ENCODE peak calls at places on chromosomes 6 and 20, in nine cellular contexts. W is heart left ventricle, K is upper lobe of left lung, J is tibial artery, B is IMR-90, M is HCT116, Q is cardiac muscle cell, Z is mucosa of descending colon, O is GM23338. R is an unnamed sample.
A peak's percentile ranks its signal among the peaks of the same experiment; 100 is the strongest.

GRCh38 chr6:43715056-43715788 is 27.6 kb upstream of the MRPS18A start:
- DNase-seq in J (no peak), O (no peak), Z (no peak), K (no peak), W (no peak), M (no peak), Q (no peak), B (no peak), R (no peak)

GRCh38 chr20:4519530-4519929 is 202.2 kb upstream of the PRND start:
- DNase-seq in O (peak; percentile 78), J (no peak), M (no peak), Z (peak; percentile 13), B (no peak), Q (peak; percentile 45), K (no peak), W (no peak), R (no peak)

GRCh38 chr6:43713611-43714310 is 26.2 kb upstream of the MRPS18A start:
- DNase-seq in O (no peak), J (no peak), Z (no peak), W (no peak), Q (no peak), K (no peak), M (no peak), B (no peak), R (no peak)

GRCh38 chr20:53857723-53858236 is 212.6 kb downstream of the BCAS1 start:
- DNase-seq in K (no peak), Z (peak; percentile 89), W (no peak), J (no peak), Q (peak; percentile 39), B (no peak), M (no peak), O (peak; percentile 54), R (no peak)

GRCh38 chr6:161021978-161022743 is 30.6 kb downstream of the MAP3K4 start:
- DNase-seq in J (no peak), O (no peak), B (no peak), W (no peak), Q (no peak), M (no peak), Z (no peak), K (no peak), R (no peak)

GRCh38 chr6:107075951-107076381 is 39.3 kb downstream of the BEND3 start:
- DNase-seq in B (peak; percentile 15), Q (no peak), O (no peak), J (no peak), M (no peak), K (no peak), W (no peak), Z (no peak), R (no peak)

GRCh38 chr6:102749210-102749971 is 1355.9 kb downstream of the GRIK2 start:
- DNase-seq in W (no peak), J (no peak), K (no peak), B (no peak), M (no peak), Z (no peak), Q (peak; percentile 67), O (no peak), R (no peak)

GRCh38 chr6:121811106-121811505 is 375.7 kb downstream of the GJA1 start:
- DNase-seq in J (no peak), B (no peak), Q (no peak), W (no peak), Z (no peak), O (no peak), K (no peak), M (no peak), R (no peak)

GRCh38 chr6:11467364-11467763 is 70.2 kb upstream of the TMEM170B start:
- DNase-seq in Z (no peak), B (no peak), J (no peak), Q (no peak), W (no peak), O (no peak), K (no peak), M (no peak), R (no peak)

GRCh38 chr20:51497542-51498467 is 44.7 kb downstream of the NFATC2 start:
- DNase-seq in O (no peak), W (peak; percentile 43), J (no peak), B (peak; percentile 31), Z (peak; percentile 12), M (no peak), Q (no peak), K (no peak), R (no peak)

GRCh38 chr6:23621026-23621425 is 505.0 kb upstream of the NRSN1 start:
- DNase-seq in W (no peak), M (no peak), J (no peak), Q (no peak), Z (no peak), O (peak; percentile 5), K (no peak), B (peak; percentile 15), R (no peak)

GRCh38 chr6:102381203-102381602 is 987.7 kb downstream of the GRIK2 start:
- DNase-seq in W (no peak), O (no peak), Z (no peak), J (no peak), M (no peak), Q (no peak), K (no peak), B (no peak), R (no peak)

GRCh38 chr6:90179190-90180169 is 117.2 kb downstream of the BACH2 start:
- DNase-seq in B (no peak), Z (peak; percentile 40), J (no peak), Q (no peak), W (no peak), O (peak; percentile 68), M (no peak), K (no peak), R (no peak)

GRCh38 chr6:39924283-39924682 is 10.0 kb downstream of the MOCS1 start:
- DNase-seq in Z (no peak), B (no peak), W (no peak), M (no peak), K (no peak), J (no peak), O (no peak), Q (no peak), R (no peak)

GRCh38 chr6:63441266-63441956 is 121.6 kb upstream of the LGSN start:
- DNase-seq in M (no peak), B (no peak), Z (no peak), W (no peak), Q (peak; percentile 27), K (peak; percentile 30), O (peak; percentile 28), J (no peak), R (no peak)

GRCh38 chr20:46312075-46312944 is 4.0 kb upstream of the CDH22 start:
- DNase-seq in B (no peak), K (peak; percentile 81), Z (no peak), W (no peak), J (no peak), Q (peak; percentile 77), O (peak; percentile 84), M (no peak), R (no peak)

DNA sequence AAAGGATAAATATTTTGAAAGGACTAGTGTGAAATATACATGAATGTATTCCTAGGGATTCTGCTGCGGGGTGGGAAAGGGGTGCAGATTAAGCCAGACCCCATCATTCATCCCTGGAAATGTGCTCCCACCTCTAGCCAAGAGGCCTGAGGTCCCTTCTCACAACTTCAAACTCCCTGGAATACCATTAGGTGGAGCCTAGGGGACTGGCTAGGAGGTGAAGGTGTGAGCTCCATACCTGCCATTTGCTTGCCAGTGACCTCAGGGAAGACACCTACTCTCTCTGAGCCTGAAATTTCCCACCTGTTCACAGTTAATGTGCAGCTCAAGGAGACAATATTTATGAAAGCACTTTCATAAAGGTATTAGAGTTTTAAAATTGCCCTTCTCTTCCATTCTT is 4.7 kb upstream of the CCN2 start:
- DNase-seq in K (no peak), J (no peak), Z (no peak), Q (no peak), B (no peak), O (peak; percentile 46), M (no peak), W (no peak), R (no peak)
- H3K4me1 ChIP-seq in K (peaks cover 14% of the 10 kb centered on the region), J (no peaks in the 10 kb centered on the region), Z (peaks cover 47% of the 10 kb centered on the region), Q (peaks cover 18% of the 10 kb centered on the region), B (peaks cover 17% of the 10 kb centered on the region), O (peaks cover 46% of the 10 kb centered on the region), M (peaks cover 6% of the 10 kb centered on the region), W (no peaks in the 10 kb centered on the region), R (peaks cover 16% of the 10 kb centered on the region)

DNA sequence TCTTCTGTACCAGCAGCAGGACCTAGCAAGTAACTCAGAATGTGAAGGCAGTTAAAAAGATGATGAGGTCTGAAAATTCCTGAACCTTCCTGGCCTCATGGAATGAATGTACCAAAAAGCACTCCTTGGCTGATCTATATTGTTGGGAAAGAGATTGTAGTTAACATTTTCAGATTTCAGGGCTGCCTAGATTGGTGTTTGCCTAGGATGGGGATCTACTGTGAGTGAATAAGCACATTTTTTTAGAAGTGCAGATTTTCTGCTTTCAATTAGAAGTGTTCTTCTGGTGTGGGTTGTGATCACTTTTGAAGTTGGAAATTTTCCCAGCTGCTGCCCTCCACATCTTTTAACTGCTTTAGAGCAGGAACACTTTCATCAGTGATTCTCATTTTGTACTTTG is 6.2 kb downstream of the MYLIP start:
- DNase-seq in W (no peak), J (no peak), K (no peak), M (no peak), Z (no peak), O (no peak), Q (no peak), B (no peak), R (no peak)
- H3K4me1 ChIP-seq in W (peaks cover 26% of the 10 kb centered on the region), J (no peaks in the 10 kb centered on the region), K (peaks cover 81% of the 10 kb centered on the region), M (peaks cover 27% of the 10 kb centered on the region), Z (peaks cover 76% of the 10 kb centered on the region), O (peaks cover 55% of the 10 kb centered on the region), Q (peaks cover 57% of the 10 kb centered on the region), B (peaks cover 8% of the 10 kb centered on the region), R (peaks cover 79% of the 10 kb centered on the region)

GRCh38 chr6:136738178-136739057 is 53.9 kb downstream of the MAP3K5 start:
- DNase-seq in J (no peak), M (no peak), B (peak; percentile 26), W (no peak), K (no peak), Q (no peak), Z (peak; percentile 61), O (no peak), R (no peak)

GRCh38 chr6:136736281-136736960 is 55.9 kb downstream of the MAP3K5 start:
- DNase-seq in B (no peak), M (no peak), O (no peak), K (no peak), J (no peak), Q (no peak), W (no peak), Z (no peak), R (no peak)

GRCh38 chr6:136737343-136738177 is 54.7 kb downstream of the MAP3K5 start:
- DNase-seq in W (no peak), B (peak; percentile 82), Q (peak; percentile 9), K (no peak), M (no peak), J (peak; percentile 73), Z (no peak), O (no peak), R (no peak)

GRCh38 chr6:136739071-136739470 is 53.2 kb downstream of the MAP3K5 start:
- DNase-seq in B (no peak), Q (no peak), M (no peak), Z (no peak), K (no peak), O (no peak), W (no peak), J (no peak), R (no peak)

GRCh38 chr6:136734977-136735376 is 57.3 kb downstream of the MAP3K5 start:
- DNase-seq in Z (no peak), Q (no peak), M (no peak), J (no peak), W (no peak), K (no peak), O (no peak), B (no peak), R (no peak)
- H3K4me1 ChIP-seq in Z (peaks cover 12% of the 10 kb centered on the region), Q (peaks cover 7% of the 10 kb centered on the region), M (no peaks in the 10 kb centered on the region), J (no peaks in the 10 kb centered on the region), W (peaks cover 9% of the 10 kb centered on the region), K (peaks cover 17% of the 10 kb centered on the region), O (no peaks in the 10 kb centered on the region), B (peaks cover 26% of the 10 kb centered on the region), R (peaks cover 28% of the 10 kb centered on the region)

GRCh38 chr6:24831771-24832718 is 33.3 kb upstream of the ARMH2 start:
- DNase-seq in O (no peak), K (no peak), Q (no peak), W (no peak), J (no peak), Z (no peak), B (peak; percentile 40), M (no peak), R (no peak)
- H3K4me1 ChIP-seq in O (peaks cover 13% of the 10 kb centered on the region), K (peaks cover 9% of the 10 kb centered on the region), Q (no peaks in the 10 kb centered on the region), W (no peaks in the 10 kb centered on the region), J (no peaks in the 10 kb centered on the region), Z (no peaks in the 10 kb centered on the region), B (peaks cover 8% of the 10 kb centered on the region), M (no peaks in the 10 kb centered on the region), R (no peaks in the 10 kb centered on the region)